ENCODE peak calls at places on chromosomes 3 and 15, in six cellular contexts. O is SK-N-SH; P is brain microvascular endothelial cell; F is heart right ventricle; Q is CD8-positive, alpha-beta memory T cell; L is testis. M is an unnamed sample.

GRCh38 chr3:64229903-64230302 is 4.6 kb upstream of the PRICKLE2 start:
- DNase-seq in O (no peak), Q (no peak), L (no peak), F (no peak), P (peak; percentile 54), M (peak; percentile 81)

GRCh38 chr3:44342191-44342790 is 3.7 kb downstream of the TCAIM start:
- DNase-seq in L (no peak), O (no peak), Q (no peak), P (peak; percentile 41), F (no peak), M (peak; percentile 81)

GRCh38 chr15:32818758-32819405 is 101.1 kb downstream of the GREM1 start:
- DNase-seq in F (no peak), Q (no peak), P (no peak), O (no peak), L (no peak), M (peak; percentile 88)

GRCh38 chr3:44337253-44337652 is 1.3 kb upstream of the TCAIM start:
- DNase-seq in Q (no peak), P (no peak), O (no peak), F (no peak), L (no peak), M (no peak)

GRCh38 chr15:56683925-56684324 is 49.4 kb downstream of the ZNF280D start:
- DNase-seq in F (no peak), Q (no peak), P (no peak), L (no peak), O (no peak), M (no peak)

GRCh38 chr15:87877114-87877810 is 379.3 kb downstream of the NTRK3 start:
- DNase-seq in Q (no peak), F (peak; percentile 34), O (peak; percentile 58), L (peak; percentile 61), P (peak; percentile 86), M (peak; percentile 94)

GRCh38 chr3:122767690-122768372 is 25.8 kb downstream of the HSPBAP1 start:
- DNase-seq in L (no peak), F (no peak), O (no peak), Q (no peak), P (no peak), M (no peak)

GRCh38 chr15:85800460-85801123 is 5.9 kb upstream of the KLHL25 start:
- DNase-seq in Q (no peak), L (no peak), P (peak; percentile 27), O (no peak), F (peak; percentile 70), M (peak; percentile 66)

GRCh38 chr15:65368646-65369045 is 9.2 kb downstream of the IGDCC3 start:
- DNase-seq in P (no peak), O (no peak), Q (no peak), F (no peak), L (no peak), M (no peak)

GRCh38 chr3:66431494-66431893 is 69.3 kb downstream of the LRIG1 start:
- DNase-seq in Q (no peak), P (peak; percentile 72), O (no peak), L (no peak), F (no peak), M (peak; percentile 96)

GRCh38 chr15:97235285-97235985 is 725.1 kb upstream of the ARRDC4 start:
- DNase-seq in L (peak; percentile 71), P (peak; percentile 51), O (peak; percentile 47), Q (no peak), F (peak; percentile 44), M (peak; percentile 30)

GRCh38 chr15:65862682-65863081 is 6.6 kb upstream of the RAB11A start:
- DNase-seq in F (no peak), P (peak; percentile 75), L (peak; percentile 65), O (peak; percentile 72), Q (peak; percentile 35), M (peak; percentile 71)

GRCh38 chr3:29283739-29284138 is 2.9 kb downstream of the RBMS3 start:
- DNase-seq in P (no peak), L (no peak), Q (no peak), O (no peak), F (no peak), M (peak; percentile 23)

GRCh38 chr3:61979645-61980430 is 393.5 kb downstream of the FEZF2 start:
- DNase-seq in O (no peak), F (no peak), Q (no peak), P (no peak), L (no peak), M (no peak)

GRCh38 chr3:45571969-45572368 is 22.6 kb upstream of the LIMD1 start:
- DNase-seq in F (no peak), L (no peak), Q (no peak), O (no peak), P (no peak), M (no peak)

GRCh38 chr3:127970966-127971592 is 56.0 kb downstream of the KBTBD12 start:
- DNase-seq in O (peak; percentile 51), Q (no peak), F (peak; percentile 28), L (peak; percentile 65), P (peak; percentile 31), M (peak; percentile 67)

GRCh38 chr3:193743702-193744047 is 150.7 kb downstream of the OPA1 start:
- DNase-seq in L (no peak), Q (no peak), P (no peak), O (no peak), F (no peak), M (no peak)

GRCh38 chr15:101804375-101804774 is 1.1 kb downstream of the OR4F6 start:
- DNase-seq in F (no peak), L (no peak), P (no peak), O (no peak), Q (no peak), M (no peak)

GRCh38 chr3:97971679-97972567 is at the start of gene RIOX2:
- DNase-seq in O (peak; percentile 90), L (peak; percentile 81), Q (peak; percentile 51), P (peak; percentile 61), F (peak; percentile 57), M (peak; percentile 72)

GRCh38 chr3:155370198-155370597 is 76.7 kb upstream of the STRIT1 start:
- DNase-seq in L (peak; percentile 49), P (no peak), O (no peak), F (peak; percentile 62), Q (no peak), M (no peak)

DNA sequence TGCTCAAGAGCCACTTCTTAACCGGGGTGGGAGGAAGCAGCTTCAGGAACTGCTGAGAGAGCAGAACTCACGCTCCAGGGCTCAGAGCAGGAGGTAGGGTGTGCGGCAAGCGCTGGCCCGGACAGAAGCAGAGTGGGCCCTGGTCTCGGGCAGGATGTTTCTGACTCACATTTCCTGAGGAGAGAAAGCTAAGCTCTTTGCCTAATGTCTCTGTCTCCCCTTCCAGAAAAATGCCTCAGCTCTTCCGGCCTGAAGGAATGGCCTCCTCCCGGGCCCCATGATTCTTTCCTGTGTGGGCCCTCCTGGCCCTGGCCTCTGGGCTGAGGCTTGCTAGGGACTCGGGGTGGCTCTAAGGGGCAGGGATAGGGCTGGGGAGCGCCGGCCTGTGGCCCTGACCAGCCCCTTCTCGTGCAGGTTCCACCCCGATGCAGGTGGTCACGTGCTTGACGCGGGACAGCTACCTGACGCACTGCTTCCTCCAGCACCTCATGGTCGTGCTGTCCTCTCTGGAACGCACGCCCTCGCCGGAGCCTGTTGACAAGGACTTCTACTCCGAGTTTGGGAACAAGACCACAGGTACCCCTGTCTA is 4.1 kb upstream of the STAB1 start:
- DNase-seq in P (peak; percentile 53), L (no peak), O (no peak), F (peak; percentile 50), Q (no peak), M (no peak)
- H3K27ac ChIP-seq in P (peak overlapping the region; percentile 39), L (peak overlapping the region; percentile 81), O (no peak overlapping the region), F (peak overlapping the region; percentile 70), Q (no peak overlapping the region), M (no peak overlapping the region)

DNA sequence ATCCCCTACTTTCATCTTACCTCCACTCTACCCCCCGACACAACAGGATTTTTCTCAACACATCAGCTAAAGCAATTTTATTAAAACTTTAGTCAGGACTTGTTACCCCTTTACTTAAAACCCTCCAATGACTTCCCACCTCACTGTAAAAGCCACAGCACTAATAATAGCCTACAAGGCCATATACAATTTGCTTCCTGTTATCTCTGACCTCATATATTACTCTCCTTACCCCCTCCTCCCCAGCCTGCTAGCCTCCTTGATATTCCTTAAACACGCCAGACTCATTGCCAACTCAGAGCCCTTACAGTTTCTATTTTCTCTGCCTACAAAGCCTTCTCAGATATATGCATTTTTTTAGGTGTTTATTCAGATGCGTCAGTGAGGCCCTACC is 54.4 kb downstream of the DCUN1D1 start:
- DNase-seq in F (no peak), P (no peak), Q (no peak), O (no peak), L (no peak), M (no peak)
- H3K27ac ChIP-seq in F (peak overlapping the region; percentile 45), P (no peak overlapping the region), Q (no peak overlapping the region), O (no peak overlapping the region), L (no peak overlapping the region), M (no peak overlapping the region)

DNA sequence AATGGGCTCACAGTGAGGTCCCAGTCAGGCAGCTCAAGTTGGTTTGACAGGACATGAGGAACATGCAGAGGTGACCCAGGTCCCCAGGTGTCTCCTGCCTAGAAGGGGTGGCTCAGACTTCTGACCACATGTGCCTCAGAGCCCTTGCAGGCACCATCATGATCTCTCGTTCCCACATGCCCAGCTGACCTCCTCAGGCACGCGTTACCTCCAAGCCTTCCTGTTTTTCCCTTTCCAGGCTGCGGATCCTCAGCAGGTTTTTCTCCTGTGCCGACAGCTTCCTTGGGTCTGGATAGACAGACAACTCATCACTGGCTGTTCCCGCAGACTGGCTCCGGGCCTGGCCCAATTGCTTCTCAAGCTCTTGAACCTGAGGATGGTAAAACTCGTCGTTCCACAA is 30.4 kb downstream of the CCDC13 start:
- DNase-seq in Q (no peak), L (no peak), F (no peak), P (no peak), O (no peak), M (no peak)
- H3K27ac ChIP-seq in Q (no peak overlapping the region), L (no peak overlapping the region), F (no peak overlapping the region), P (no peak overlapping the region), O (no peak overlapping the region), M (no peak overlapping the region)

GRCh38 chr3:9647450-9647849 is 1.9 kb upstream of the MTMR14 start:
- DNase-seq in O (no peak), F (no peak), Q (no peak), L (no peak), P (no peak), M (no peak)

GRCh38 chr3:9653565-9654248 is 4.4 kb downstream of the MTMR14 start:
- DNase-seq in P (no peak), Q (no peak), F (peak; percentile 23), O (no peak), L (no peak), M (no peak)

GRCh38 chr3:9644245-9644644 is 5.1 kb upstream of the MTMR14 start:
- DNase-seq in F (no peak), P (no peak), O (no peak), L (no peak), Q (no peak), M (no peak)

GRCh38 chr3:9646800-9647152 is 2.5 kb upstream of the MTMR14 start:
- DNase-seq in F (no peak), Q (no peak), O (no peak), P (no peak), L (no peak), M (no peak)

DNA sequence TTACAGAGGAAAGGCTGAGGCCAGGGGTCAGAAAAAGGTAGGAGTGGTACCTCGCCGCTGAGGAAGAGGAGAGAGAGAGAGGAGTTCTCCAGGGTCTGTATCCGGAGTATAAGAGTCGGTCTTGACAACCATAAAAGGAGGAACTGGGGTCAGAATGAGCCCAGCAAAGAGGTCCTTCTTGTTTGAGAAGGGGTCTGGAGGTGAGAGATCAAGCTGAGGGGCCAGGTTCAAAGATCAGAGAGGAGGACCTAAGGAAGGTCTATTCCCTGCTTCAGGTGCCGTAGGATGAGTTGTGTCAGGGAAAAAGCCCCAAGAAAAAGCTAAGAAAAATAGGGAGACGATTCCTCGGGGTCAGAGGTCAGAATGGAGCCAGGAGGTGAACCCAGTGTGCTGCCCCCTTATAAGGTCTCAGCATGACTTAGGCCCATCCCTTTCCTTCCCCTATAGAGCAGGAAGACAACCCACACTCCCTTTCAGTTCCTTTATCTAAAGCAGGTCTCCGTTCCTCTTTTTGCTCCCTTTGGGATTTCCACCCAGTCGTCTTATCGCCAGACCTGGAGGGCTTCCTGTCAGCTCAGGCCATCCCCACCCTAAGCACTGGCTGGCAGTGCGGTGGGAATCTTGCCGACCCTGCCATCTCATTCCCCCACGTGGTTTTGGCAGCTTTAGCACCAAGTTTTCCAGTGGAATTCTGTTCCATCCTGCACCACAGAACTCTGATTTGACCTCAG is 651 bp downstream of the MTMR14 start:
- DNase-seq in F (no peak), O (peak; percentile 17), Q (no peak), P (no peak), L (no peak), M (no peak)
- H3K27ac ChIP-seq in F (peak overlapping the region; percentile 83), O (no peak overlapping the region), Q (peak overlapping the region; percentile 97), P (peak overlapping the region; percentile 34), L (peak overlapping the region; percentile 90), M (peak overlapping the region; percentile 74)

M was measured in fibroblast of lung.